ENCODE peak calls at places on chromosomes 4 and X, in four cellular contexts. U, B, E and Z are unnamed samples.

GRCh38 chrX:84339507-84340364 is 151.7 kb upstream of the RPS6KA6 start:
- DNase-seq in U (peak; percentile 38), E (no peak), B (peak; percentile 26), Z (peak; percentile 83)

GRCh38 chr4:156420557-156420956 is 466.9 kb upstream of the CTSO start:
- DNase-seq in U (no peak), E (no peak), B (no peak), Z (no peak)

GRCh38 chrX:101386542-101386885 is 523 bp upstream of the BTK start:
- DNase-seq in U (no peak), E (no peak), B (no peak), Z (no peak)

GRCh38 chrX:1305411-1305810 is 31.2 kb upstream of the IL3RA start:
- DNase-seq in B (no peak), E (no peak), U (no peak), Z (no peak)

GRCh38 chr4:61517144-61517543 is 317.0 kb downstream of the ADGRL3 start:
- DNase-seq in B (no peak), U (peak; percentile 70), E (no peak), Z (no peak)

GRCh38 chr4:25190407-25190806 is 30.2 kb upstream of the SEPSECS start:
- DNase-seq in B (no peak), E (no peak), U (no peak), Z (no peak)

GRCh38 chrX:114272096-114272686 is 311.7 kb upstream of the HTR2C start:
- DNase-seq in U (no peak), E (no peak), B (no peak), Z (no peak)

GRCh38 chrX:106437407-106437806 is 174.4 kb upstream of the RADX start:
- DNase-seq in E (no peak), B (no peak), U (peak; percentile 4), Z (no peak)

GRCh38 chr4:187171731-187172339 is 448.2 kb upstream of the FAT1 start:
- DNase-seq in B (no peak), E (no peak), U (no peak), Z (no peak)

GRCh38 chr4:4726051-4726450 is 133.4 kb upstream of the MSX1 start:
- DNase-seq in B (no peak), U (no peak), E (peak; percentile 34), Z (no peak)

GRCh38 chrX:2699959-2700358 is 8.9 kb downstream of the CD99 start:
- DNase-seq in U (no peak), E (no peak), B (no peak), Z (peak; percentile 20)

GRCh38 chrX:2696698-2697215 is 5.7 kb downstream of the CD99 start:
- DNase-seq in U (no peak), B (no peak), E (no peak), Z (peak; percentile 46)

GRCh38 chrX:2698604-2699003 is 7.5 kb downstream of the CD99 start:
- DNase-seq in U (no peak), B (no peak), E (no peak), Z (no peak)

GRCh38 chrX:2697306-2697705 is 6.2 kb downstream of the CD99 start:
- DNase-seq in B (no peak), U (no peak), E (no peak), Z (no peak)

GRCh38 chrX:2697741-2698294 is 6.7 kb downstream of the CD99 start:
- DNase-seq in B (no peak), U (no peak), E (no peak), Z (peak; percentile 56)
- H3K4me1 ChIP-seq in B (no peaks in the 10 kb centered on the region), U (peaks cover 2% of the 10 kb centered on the region), E (peaks cover 31% of the 10 kb centered on the region), Z (peaks cover 58% of the 10 kb centered on the region)

DNA sequence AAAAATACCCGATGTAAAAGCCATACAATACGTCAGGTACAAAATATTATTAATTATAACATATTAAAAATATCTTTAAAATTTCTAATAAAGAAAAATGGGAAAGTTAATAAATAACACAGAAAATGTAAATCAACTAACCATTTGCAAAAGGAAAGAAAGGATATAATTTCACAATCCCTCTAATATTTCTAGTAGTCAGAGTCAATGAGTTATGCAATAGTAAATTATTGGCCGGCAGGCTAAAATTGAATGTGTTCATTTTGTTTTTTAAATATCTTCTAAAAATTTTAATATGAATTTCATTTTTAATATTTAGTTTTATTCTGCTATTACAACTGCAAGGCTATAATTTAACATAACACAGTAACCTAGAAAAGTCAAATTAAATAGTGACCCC is 155.7 kb downstream of the FBXW7 start:
- DNase-seq in E (no peak), U (no peak), B (no peak), Z (no peak)
- H3K4me3 ChIP-seq in E (no peak overlapping the region), U (no peak overlapping the region), B (no peak overlapping the region), Z (no peak overlapping the region)

DNA sequence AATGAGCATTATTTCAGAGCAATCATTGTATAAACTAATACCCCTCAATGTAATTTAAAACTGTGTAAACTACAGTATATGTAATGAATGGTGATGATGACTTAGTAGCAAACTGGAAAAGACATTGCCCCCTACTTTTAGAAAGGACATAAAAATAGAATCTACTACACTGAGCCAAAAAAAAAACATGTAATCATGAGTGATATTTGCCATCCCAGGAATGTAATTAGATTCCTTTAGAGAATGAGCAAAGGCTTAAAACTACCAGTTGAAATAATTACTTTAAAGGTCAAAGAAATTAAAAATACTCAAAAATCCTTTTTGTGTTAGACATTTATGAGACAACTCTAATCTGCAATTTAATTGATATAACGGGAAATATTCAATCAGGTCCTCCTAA is 655.9 kb upstream of the INTU start:
- DNase-seq in B (no peak), U (no peak), E (no peak), Z (no peak)
- H3K27ac ChIP-seq in B (no peak overlapping the region), U (no peak overlapping the region), E (no peak overlapping the region), Z (no peak overlapping the region)

GRCh38 chr4:23887989-23888388 is 1.9 kb downstream of the PPARGC1A start:
- DNase-seq in E (no peak), B (no peak), U (no peak), Z (no peak)
- H3K4me1 ChIP-seq in E (no peaks in the 10 kb centered on the region), B (peaks cover 15% of the 10 kb centered on the region), U (peaks cover 24% of the 10 kb centered on the region), Z (no peaks in the 10 kb centered on the region)

GRCh38 chr4:98470366-98470765 is 188.0 kb downstream of the TSPAN5 start:
- DNase-seq in U (no peak), B (no peak), E (no peak), Z (no peak)

GRCh38 chr4:98466868-98467599 is 191.4 kb downstream of the TSPAN5 start:
- DNase-seq in U (no peak), E (no peak), B (no peak), Z (no peak)

GRCh38 chr4:98469776-98470175 is 188.6 kb downstream of the TSPAN5 start:
- DNase-seq in E (no peak), B (no peak), U (no peak), Z (no peak)

GRCh38 chr4:98468744-98469143 is 189.7 kb downstream of the TSPAN5 start:
- DNase-seq in E (no peak), U (peak; percentile 40), B (no peak), Z (no peak)

DNA sequence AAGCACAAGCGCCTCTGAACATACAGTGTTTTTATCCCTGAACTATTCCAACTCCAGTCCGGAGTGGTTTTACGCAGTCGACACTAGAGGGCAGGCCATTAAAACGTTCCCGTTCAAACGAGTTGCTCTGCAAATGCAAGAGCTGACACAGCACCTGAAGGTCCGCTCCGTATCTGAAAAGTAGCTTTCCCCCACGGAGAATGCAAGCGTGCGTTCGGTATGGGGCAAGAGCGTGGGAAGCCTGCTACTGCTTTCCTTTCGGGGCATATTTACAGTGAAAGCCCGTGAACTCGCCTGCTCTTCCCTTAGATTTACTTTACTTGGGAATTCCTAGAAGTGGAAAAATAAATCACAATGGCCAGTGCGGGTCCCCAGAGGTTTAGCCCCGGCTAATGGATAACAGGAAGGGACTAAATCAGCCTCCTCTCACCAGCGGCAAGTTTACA is 190.8 kb downstream of the TSPAN5 start:
- DNase-seq in U (peak; percentile 92), E (peak; percentile 80), B (peak; percentile 89), Z (peak; percentile 91)
- H3K4me3 ChIP-seq in U (peak overlapping the region; percentile 39), E (peak overlapping the region; percentile 51), B (peak overlapping the region; percentile 43), Z (peak overlapping the region; percentile 41)

GRCh38 chr4:102637391-102637790 is 123.4 kb downstream of the MANBA start:
- DNase-seq in U (no peak), E (no peak), B (no peak), Z (no peak)

GRCh38 chr4:102641796-102642195 is 119.0 kb downstream of the MANBA start:
- DNase-seq in B (no peak), E (no peak), U (no peak), Z (no peak)

GRCh38 chr4:102638621-102639020 is 122.1 kb downstream of the MANBA start:
- DNase-seq in E (no peak), U (no peak), B (no peak), Z (no peak)

GRCh38 chr4:102640669-102641068 is 120.1 kb downstream of the MANBA start:
- DNase-seq in B (no peak), E (no peak), U (no peak), Z (no peak)

GRCh38 chr4:102639602-102640001 is 121.2 kb downstream of the MANBA start:
- DNase-seq in B (no peak), E (no peak), U (no peak), Z (no peak)
- H3K27ac ChIP-seq in B (no peak overlapping the region), E (no peak overlapping the region), U (no peak overlapping the region), Z (no peak overlapping the region)